ENCODE peak calls at places on chromosomes 5 and 9, in eight cellular contexts. One of them, this sample, is unnamed. For H3K36me3, the result is how much of the 10 kb centered on the place peaks cover.

GRCh38 chr9:129459550-129460322 is 161.2 kb downstream of the C9orf50 start:
- DNase-seq in fibroblast of lung: no peak
- DNase-seq in sigmoid colon: peak
- DNase-seq in adrenal gland: no peak
- DNase-seq in prostate gland: no peak
- DNase-seq in BE2C: no peak
- DNase-seq in left ventricle myocardium inferior: no peak
- DNase-seq in SK-N-SH: no peak
- DNase-seq in this sample: no peak

GRCh38 chr5:124747770-124748686 is 1.6 kb upstream of the ZNF608 start:
- DNase-seq in fibroblast of lung: peak
- DNase-seq in sigmoid colon: no peak
- DNase-seq in adrenal gland: no peak
- DNase-seq in prostate gland: no peak
- DNase-seq in BE2C: peak
- DNase-seq in left ventricle myocardium inferior: no peak
- DNase-seq in SK-N-SH: no peak
- DNase-seq in this sample: no peak

GRCh38 chr5:142356318-142356715 is 31.5 kb upstream of the SPRY4 start:
- DNase-seq in fibroblast of lung: peak
- DNase-seq in sigmoid colon: peak
- DNase-seq in adrenal gland: no peak
- DNase-seq in prostate gland: no peak
- DNase-seq in BE2C: no peak
- DNase-seq in left ventricle myocardium inferior: no peak
- DNase-seq in SK-N-SH: no peak
- DNase-seq in this sample: no peak

GRCh38 chr9:21326526-21327139 is 8.6 kb downstream of the KLHL9 start:
- DNase-seq in fibroblast of lung: peak
- DNase-seq in sigmoid colon: no peak
- DNase-seq in adrenal gland: no peak
- DNase-seq in prostate gland: no peak
- DNase-seq in BE2C: no peak
- DNase-seq in left ventricle myocardium inferior: no peak
- DNase-seq in SK-N-SH: peak
- DNase-seq in this sample: peak

GRCh38 chr5:146878471-146879172 is at the start of gene PPP2R2B:
- DNase-seq in fibroblast of lung: peak
- DNase-seq in sigmoid colon: peak
- DNase-seq in adrenal gland: no peak
- DNase-seq in prostate gland: no peak
- DNase-seq in BE2C: peak
- DNase-seq in left ventricle myocardium inferior: peak
- DNase-seq in SK-N-SH: peak
- DNase-seq in this sample: no peak

GRCh38 chr9:130938652-130939404 is at the start of gene FIBCD1:
- DNase-seq in fibroblast of lung: peak
- DNase-seq in sigmoid colon: no peak
- DNase-seq in adrenal gland: no peak
- DNase-seq in prostate gland: no peak
- DNase-seq in BE2C: peak
- DNase-seq in left ventricle myocardium inferior: no peak
- DNase-seq in SK-N-SH: peak
- DNase-seq in this sample: no peak

GRCh38 chr5:59188415-59189225 is 605.7 kb downstream of the RAB3C start:
- DNase-seq in fibroblast of lung: peak
- DNase-seq in sigmoid colon: peak
- DNase-seq in adrenal gland: peak
- DNase-seq in prostate gland: peak
- DNase-seq in BE2C: peak
- DNase-seq in left ventricle myocardium inferior: peak
- DNase-seq in SK-N-SH: peak
- DNase-seq in this sample: peak

GRCh38 chr5:154198611-154199230 is 8.2 kb downstream of the GALNT10 start:
- DNase-seq in fibroblast of lung: peak
- DNase-seq in sigmoid colon: no peak
- DNase-seq in adrenal gland: no peak
- DNase-seq in prostate gland: no peak
- DNase-seq in BE2C: no peak
- DNase-seq in left ventricle myocardium inferior: no peak
- DNase-seq in SK-N-SH: no peak
- DNase-seq in this sample: peak

GRCh38 chr9:83649080-83649479 is 26.1 kb downstream of the IDNK start:
- DNase-seq in fibroblast of lung: peak
- DNase-seq in sigmoid colon: peak
- DNase-seq in adrenal gland: peak
- DNase-seq in prostate gland: peak
- DNase-seq in BE2C: peak
- DNase-seq in left ventricle myocardium inferior: peak
- DNase-seq in SK-N-SH: peak
- DNase-seq in this sample: no peak

GRCh38 chr5:115641948-115642347 is 16.1 kb upstream of the TMED7 start:
- DNase-seq in fibroblast of lung: no peak
- DNase-seq in sigmoid colon: no peak
- DNase-seq in adrenal gland: no peak
- DNase-seq in prostate gland: no peak
- DNase-seq in BE2C: no peak
- DNase-seq in left ventricle myocardium inferior: no peak
- DNase-seq in SK-N-SH: no peak
- DNase-seq in this sample: no peak

GRCh38 chr5:64625678-64626077 is 64.6 kb upstream of the SHISAL2B start:
- DNase-seq in fibroblast of lung: peak
- DNase-seq in sigmoid colon: no peak
- DNase-seq in adrenal gland: no peak
- DNase-seq in prostate gland: no peak
- DNase-seq in BE2C: no peak
- DNase-seq in left ventricle myocardium inferior: no peak
- DNase-seq in SK-N-SH: no peak
- DNase-seq in this sample: no peak

GRCh38 chr5:17279487-17279886 is 62.1 kb downstream of the BASP1 start:
- DNase-seq in fibroblast of lung: no peak
- DNase-seq in sigmoid colon: no peak
- DNase-seq in adrenal gland: no peak
- DNase-seq in prostate gland: no peak
- DNase-seq in BE2C: no peak
- DNase-seq in left ventricle myocardium inferior: no peak
- DNase-seq in SK-N-SH: no peak
- DNase-seq in this sample: no peak

GRCh38 chr5:17277907-17278306 is 60.5 kb downstream of the BASP1 start:
- DNase-seq in fibroblast of lung: no peak
- DNase-seq in sigmoid colon: no peak
- DNase-seq in adrenal gland: no peak
- DNase-seq in prostate gland: no peak
- DNase-seq in BE2C: no peak
- DNase-seq in left ventricle myocardium inferior: no peak
- DNase-seq in SK-N-SH: no peak
- DNase-seq in this sample: no peak

GRCh38 chr5:17283121-17283415 is 65.6 kb downstream of the BASP1 start:
- DNase-seq in fibroblast of lung: no peak
- DNase-seq in sigmoid colon: no peak
- DNase-seq in adrenal gland: no peak
- DNase-seq in prostate gland: no peak
- DNase-seq in BE2C: no peak
- DNase-seq in left ventricle myocardium inferior: no peak
- DNase-seq in SK-N-SH: no peak
- DNase-seq in this sample: no peak

GRCh38 chr5:17278931-17279330 is 61.5 kb downstream of the BASP1 start:
- DNase-seq in fibroblast of lung: no peak
- DNase-seq in sigmoid colon: no peak
- DNase-seq in adrenal gland: no peak
- DNase-seq in prostate gland: no peak
- DNase-seq in BE2C: no peak
- DNase-seq in left ventricle myocardium inferior: no peak
- DNase-seq in SK-N-SH: no peak
- DNase-seq in this sample: no peak

GRCh38 chr5:17282283-17283120 is 65.1 kb downstream of the BASP1 start:
- DNase-seq in fibroblast of lung: no peak
- DNase-seq in sigmoid colon: no peak
- DNase-seq in adrenal gland: no peak
- DNase-seq in prostate gland: no peak
- DNase-seq in BE2C: no peak
- DNase-seq in left ventricle myocardium inferior: no peak
- DNase-seq in SK-N-SH: no peak
- DNase-seq in this sample: no peak
- H3K4me3 ChIP-seq in fibroblast of lung: no peak
- H3K4me3 ChIP-seq in sigmoid colon: no peak
- H3K4me3 ChIP-seq in adrenal gland: no peak
- H3K4me3 ChIP-seq in prostate gland: no peak
- H3K4me3 ChIP-seq in BE2C: no peak
- H3K4me3 ChIP-seq in left ventricle myocardium inferior: no peak
- H3K4me3 ChIP-seq in SK-N-SH: no peak
- H3K4me3 ChIP-seq in this sample: no peak

GRCh38 chr5:77065256-77065655 is 21.8 kb downstream of the ZBED3 start:
- DNase-seq in fibroblast of lung: no peak
- DNase-seq in sigmoid colon: no peak
- DNase-seq in adrenal gland: no peak
- DNase-seq in prostate gland: no peak
- DNase-seq in BE2C: no peak
- DNase-seq in left ventricle myocardium inferior: no peak
- DNase-seq in SK-N-SH: no peak
- DNase-seq in this sample: no peak
- TF ChIP-seq CTCF in fibroblast of lung: no peak
- TF ChIP-seq CTCF in sigmoid colon: no peak
- TF ChIP-seq CTCF in adrenal gland: no peak
- TF ChIP-seq CTCF in prostate gland: no peak
- TF ChIP-seq CTCF in BE2C: no peak
- TF ChIP-seq CTCF in left ventricle myocardium inferior: no peak
- TF ChIP-seq CTCF in SK-N-SH: no peak
- TF ChIP-seq CTCF in this sample: no peak

GRCh38 chr5:149216515-149216914 is 55.1 kb upstream of the AFAP1L1 start:
- DNase-seq in fibroblast of lung: no peak
- DNase-seq in sigmoid colon: no peak
- DNase-seq in adrenal gland: no peak
- DNase-seq in prostate gland: no peak
- DNase-seq in BE2C: no peak
- DNase-seq in left ventricle myocardium inferior: no peak
- DNase-seq in SK-N-SH: no peak
- DNase-seq in this sample: no peak
- H3K36me3 ChIP-seq in fibroblast of lung: under half
- H3K36me3 ChIP-seq in sigmoid colon: under half
- H3K36me3 ChIP-seq in adrenal gland: under half
- H3K36me3 ChIP-seq in prostate gland: under half
- H3K36me3 ChIP-seq in BE2C: under half
- H3K36me3 ChIP-seq in left ventricle myocardium inferior: under half
- H3K36me3 ChIP-seq in SK-N-SH: under half
- H3K36me3 ChIP-seq in this sample: under half

GRCh38 chr9:100193078-100193477 is 94.0 kb downstream of the INVS start:
- DNase-seq in fibroblast of lung: no peak
- DNase-seq in sigmoid colon: no peak
- DNase-seq in adrenal gland: no peak
- DNase-seq in prostate gland: no peak
- DNase-seq in BE2C: no peak
- DNase-seq in left ventricle myocardium inferior: no peak
- DNase-seq in SK-N-SH: no peak
- DNase-seq in this sample: no peak
- H3K4me3 ChIP-seq in fibroblast of lung: no peak
- H3K4me3 ChIP-seq in sigmoid colon: no peak
- H3K4me3 ChIP-seq in adrenal gland: no peak
- H3K4me3 ChIP-seq in prostate gland: no peak
- H3K4me3 ChIP-seq in BE2C: no peak
- H3K4me3 ChIP-seq in left ventricle myocardium inferior: no peak
- H3K4me3 ChIP-seq in SK-N-SH: no peak
- H3K4me3 ChIP-seq in this sample: no peak

GRCh38 chr9:98124637-98125426 is 5.8 kb upstream of the TRIM14 start:
- DNase-seq in fibroblast of lung: no peak
- DNase-seq in sigmoid colon: no peak
- DNase-seq in adrenal gland: no peak
- DNase-seq in prostate gland: no peak
- DNase-seq in BE2C: no peak
- DNase-seq in left ventricle myocardium inferior: no peak
- DNase-seq in SK-N-SH: no peak
- DNase-seq in this sample: no peak

GRCh38 chr9:98120476-98120875 is 1.5 kb upstream of the TRIM14 start:
- DNase-seq in fibroblast of lung: no peak
- DNase-seq in sigmoid colon: no peak
- DNase-seq in adrenal gland: no peak
- DNase-seq in prostate gland: no peak
- DNase-seq in BE2C: no peak
- DNase-seq in left ventricle myocardium inferior: no peak
- DNase-seq in SK-N-SH: no peak
- DNase-seq in this sample: no peak

GRCh38 chr9:98117984-98118639 is 910 bp downstream of the TRIM14 start:
- DNase-seq in fibroblast of lung: peak
- DNase-seq in sigmoid colon: no peak
- DNase-seq in adrenal gland: no peak
- DNase-seq in prostate gland: peak
- DNase-seq in BE2C: peak
- DNase-seq in left ventricle myocardium inferior: no peak
- DNase-seq in SK-N-SH: peak
- DNase-seq in this sample: no peak

GRCh38 chr9:98121096-98121495 is 2.1 kb upstream of the TRIM14 start:
- DNase-seq in fibroblast of lung: no peak
- DNase-seq in sigmoid colon: no peak
- DNase-seq in adrenal gland: no peak
- DNase-seq in prostate gland: peak
- DNase-seq in BE2C: peak
- DNase-seq in left ventricle myocardium inferior: no peak
- DNase-seq in SK-N-SH: no peak
- DNase-seq in this sample: no peak

GRCh38 chr9:98118640-98119601 is at the start of gene TRIM14:
- DNase-seq in fibroblast of lung: peak
- DNase-seq in sigmoid colon: peak
- DNase-seq in adrenal gland: peak
- DNase-seq in prostate gland: peak
- DNase-seq in BE2C: peak
- DNase-seq in left ventricle myocardium inferior: peak
- DNase-seq in SK-N-SH: peak
- DNase-seq in this sample: no peak
- TF ChIP-seq CTCF in fibroblast of lung: peak
- TF ChIP-seq CTCF in sigmoid colon: no peak
- TF ChIP-seq CTCF in adrenal gland: no peak
- TF ChIP-seq CTCF in prostate gland: no peak
- TF ChIP-seq CTCF in BE2C: peak
- TF ChIP-seq CTCF in left ventricle myocardium inferior: peak
- TF ChIP-seq CTCF in SK-N-SH: peak
- TF ChIP-seq CTCF in this sample: peak

This sample was measured in kidney epithelial cell.